ENCODE peak calls at places on chromosomes 6 and 20, in seven cellular contexts. W is ovary, J is IMR-90, V is breast epithelium, C is lower leg skin, H is vagina, O is HCT116. R is an unnamed sample.

GRCh38 chr20:62821726-62822210 is 4.9 kb downstream of the COL9A3 start:
- DNase-seq in C (no peak), J (no peak), V (no peak), W (no peak), O (no peak), H (no peak), R (no peak)

GRCh38 chr6:162728177-162728571 is 400 bp downstream of the PACRG start:
- DNase-seq in V (no peak), C (no peak), O (no peak), H (no peak), J (no peak), W (no peak), R (no peak)

GRCh38 chr6:4636881-4637224 is 139.4 kb upstream of the CDYL start:
- DNase-seq in H (no peak), O (no peak), W (no peak), V (no peak), C (no peak), J (no peak), R (no peak)

GRCh38 chr6:144286503-144287393 is 1.6 kb downstream of the UTRN start:
- DNase-seq in J (peak; percentile 93), H (peak; percentile 93), C (peak; percentile 95), V (peak; percentile 70), O (no peak), W (peak; percentile 75), R (no peak)

GRCh38 chr20:60177080-60177479 is 218.9 kb downstream of the CDH26 start:
- DNase-seq in C (no peak), W (no peak), V (no peak), O (no peak), J (no peak), H (no peak), R (no peak)

GRCh38 chr20:6863355-6863754 is 95.9 kb downstream of the BMP2 start:
- DNase-seq in J (no peak), H (no peak), W (no peak), C (no peak), V (no peak), O (no peak), R (no peak)

GRCh38 chr6:83696674-83697073 is 12.2 kb downstream of the SNAP91 start:
- DNase-seq in J (no peak), W (no peak), V (no peak), H (no peak), C (no peak), O (no peak), R (no peak)

GRCh38 chr6:52512199-52512598 is 64.7 kb downstream of the TRAM2 start:
- DNase-seq in J (peak; percentile 88), H (peak; percentile 94), C (peak; percentile 87), W (peak; percentile 66), V (no peak), O (peak; percentile 10), R (no peak)

GRCh38 chr6:33167374-33168148 is 24.7 kb downstream of the COL11A2 start:
- DNase-seq in J (no peak), C (no peak), V (no peak), O (no peak), W (no peak), H (no peak), R (no peak)

GRCh38 chr20:24150406-24150805 is 161.8 kb upstream of the GGTLC1 start:
- DNase-seq in W (no peak), H (no peak), J (no peak), V (no peak), C (peak; percentile 62), O (no peak), R (no peak)

GRCh38 chr20:52923123-52923543 is 49.0 kb upstream of the TSHZ2 start:
- DNase-seq in J (peak; percentile 45), H (no peak), V (no peak), O (no peak), C (no peak), W (no peak), R (no peak)

GRCh38 chr6:156427345-156427744 is 349.8 kb upstream of the ARID1B start:
- DNase-seq in W (no peak), O (no peak), C (no peak), J (peak; percentile 91), H (no peak), V (no peak), R (peak; percentile 50)

GRCh38 chr6:29925341-29926080 is 16.8 kb upstream of the HLA-A start:
- DNase-seq in C (no peak), H (peak; percentile 60), W (peak; percentile 51), J (no peak), O (no peak), V (no peak), R (no peak)

GRCh38 chr20:6384956-6385355 is 262.1 kb upstream of the FERMT1 start:
- DNase-seq in C (no peak), O (no peak), W (no peak), V (no peak), J (no peak), H (no peak), R (no peak)

DNA sequence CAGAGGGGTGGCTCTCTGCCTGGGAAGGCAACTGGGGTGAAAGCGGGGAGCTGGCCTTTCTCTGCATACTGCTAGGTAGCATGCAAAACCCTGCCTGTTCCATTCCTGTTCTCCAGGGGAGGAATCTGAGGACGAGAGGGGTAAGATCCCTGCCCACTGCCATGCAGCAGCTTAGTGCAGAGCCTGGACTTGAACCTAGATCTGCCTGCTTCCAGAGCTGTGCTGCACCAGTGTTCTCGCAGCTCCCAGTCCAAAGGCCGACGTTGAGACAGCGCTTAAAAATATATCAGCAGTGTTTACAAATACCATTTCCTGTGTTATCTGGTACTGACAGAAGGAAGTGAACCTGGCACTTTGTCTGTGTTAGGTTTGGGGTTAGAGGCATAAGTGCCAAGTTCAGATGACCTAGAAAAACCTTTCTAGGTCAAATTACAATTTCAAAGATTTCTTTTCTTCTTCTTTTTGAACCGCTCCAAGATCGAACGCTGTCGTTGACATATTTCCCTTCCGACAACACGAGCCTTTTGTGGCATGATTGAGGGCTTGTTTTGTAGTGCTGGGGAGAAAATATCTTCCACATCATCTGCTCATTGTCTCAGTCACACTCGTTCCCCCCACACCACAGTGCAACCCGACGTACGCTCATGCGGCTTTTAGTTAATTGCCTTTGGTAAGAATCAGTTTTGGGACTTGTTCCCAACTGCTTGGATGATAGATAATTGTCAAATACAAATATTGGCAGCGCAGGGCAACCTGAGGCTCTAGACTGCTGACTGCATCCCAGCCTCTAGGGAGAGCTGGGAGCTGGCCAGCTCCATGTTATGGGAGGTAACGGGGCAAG is 44.6 kb downstream of the TOX2 start:
- DNase-seq in J (no peak), O (no peak), W (no peak), C (peak; percentile 70), V (no peak), H (no peak), R (peak; percentile 58)
- H3K4me3 ChIP-seq in J (no peak overlapping the region), O (no peak overlapping the region), W (no peak overlapping the region), C (no peak overlapping the region), V (no peak overlapping the region), H (no peak overlapping the region), R (no peak overlapping the region)

DNA sequence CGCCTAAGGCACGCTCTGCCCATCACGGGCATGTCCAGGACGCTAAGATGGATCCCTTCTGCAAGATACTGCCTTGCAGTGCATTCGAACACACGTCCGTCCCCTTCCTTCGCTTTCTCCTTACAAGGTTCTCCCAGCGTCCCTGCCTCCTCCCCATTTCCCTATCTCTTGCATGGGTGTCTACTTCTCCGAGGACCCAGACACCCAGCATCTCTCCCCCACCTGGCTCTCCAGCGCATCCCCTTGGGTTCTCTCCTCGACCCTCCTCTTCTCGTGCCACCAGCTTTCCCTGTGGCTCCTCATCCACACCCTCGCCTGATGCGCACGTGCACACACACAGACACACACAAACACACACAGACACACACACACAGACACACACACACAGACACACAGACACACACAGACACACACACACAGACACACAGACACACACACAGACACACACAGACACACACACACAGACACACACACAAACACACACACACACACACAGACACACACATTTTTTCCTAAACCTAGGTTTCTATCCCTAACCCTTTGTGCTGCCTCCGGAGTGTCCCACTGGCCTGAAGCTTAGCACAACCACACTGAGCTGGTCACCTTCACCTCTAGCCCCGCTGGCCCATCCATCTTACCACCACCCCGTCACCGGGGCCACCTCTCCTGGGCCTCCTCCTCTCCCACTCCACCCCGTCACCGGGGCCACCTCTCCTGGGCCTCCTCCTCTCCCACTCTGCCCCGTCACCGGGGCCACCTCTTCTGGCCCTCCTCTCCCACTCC is 31.9 kb downstream of the ANKRD60 start:
- DNase-seq in J (no peak), W (no peak), O (no peak), H (no peak), V (no peak), C (no peak), R (no peak)
- TF ChIP-seq POLR2A in J (no peak), W (no peak), O (no peak), H (no peak), V (no peak), C (no peak), R (no peak)

GRCh38 chr6:160863782-160864181 is 127.8 kb upstream of the MAP3K4 start:
- DNase-seq in J (no peak), H (no peak), V (no peak), C (no peak), W (no peak), O (no peak), R (no peak)
- H3K4me3 ChIP-seq in J (no peak overlapping the region), H (no peak overlapping the region), V (no peak overlapping the region), C (no peak overlapping the region), W (no peak overlapping the region), O (no peak overlapping the region), R (no peak overlapping the region)

DNA sequence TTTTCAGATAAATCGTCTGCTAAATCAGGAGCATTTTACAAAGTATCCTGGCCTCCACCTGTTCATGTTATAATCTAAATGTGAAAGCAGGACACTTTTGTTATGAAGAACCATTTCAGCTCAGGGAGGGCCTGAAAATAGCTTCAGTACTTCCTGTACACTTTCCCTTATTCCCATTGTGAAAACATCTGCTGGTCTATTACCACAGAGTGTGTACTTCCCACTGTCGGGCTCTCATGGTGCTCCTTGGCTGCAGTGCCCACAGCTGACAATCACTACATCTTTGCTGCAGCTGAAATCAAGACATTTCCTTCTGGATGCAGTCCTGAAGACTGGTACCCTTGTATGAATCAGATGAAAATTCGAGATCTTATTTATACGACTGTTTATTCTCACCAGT is 128.1 kb downstream of the OPRM1 start:
- DNase-seq in C (no peak), O (no peak), V (no peak), H (no peak), W (no peak), J (no peak), R (no peak)
- TF ChIP-seq POLR2A in C (no peak), O (no peak), V (no peak), H (no peak), W (no peak), J (no peak), R (no peak)

DNA sequence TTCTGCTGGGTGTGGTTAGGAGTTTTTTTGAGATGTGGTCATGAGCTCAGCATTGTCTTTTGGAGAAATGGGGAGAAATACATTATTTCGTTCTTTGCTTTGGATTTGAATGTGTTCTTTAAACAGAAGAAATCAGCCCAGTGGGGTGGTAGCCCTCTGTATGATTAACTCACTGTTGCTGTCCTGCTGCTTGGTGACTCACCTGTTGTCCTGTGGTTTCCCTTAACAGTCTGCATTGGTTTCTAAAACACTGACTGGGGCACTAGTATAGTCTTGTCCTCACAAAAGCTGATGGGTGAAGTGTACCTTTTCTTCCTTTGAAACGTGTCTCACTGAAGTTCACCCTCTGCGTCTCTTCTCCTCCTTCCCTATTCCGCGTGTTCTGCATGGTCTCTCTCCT is 66.7 kb downstream of the AFDN start:
- DNase-seq in C (no peak), V (no peak), H (no peak), O (peak; percentile 10), W (no peak), J (peak; percentile 52), R (no peak)
- H3K4me3 ChIP-seq in C (no peak overlapping the region), V (no peak overlapping the region), H (no peak overlapping the region), O (no peak overlapping the region), W (no peak overlapping the region), J (no peak overlapping the region), R (no peak overlapping the region)

GRCh38 chr20:32574296-32575226 is 10.6 kb downstream of the NOL4L start:
- DNase-seq in V (no peak), C (no peak), H (no peak), W (peak; percentile 42), O (no peak), J (peak; percentile 88), R (no peak)
- TF ChIP-seq POLR2A in V (no peak), C (no peak), H (no peak), W (no peak), O (no peak), J (no peak), R (no peak)